ENCODE peak calls at places on chromosome 21, in four cellular contexts. H is prostate gland, R is H1, J is stomach. S is an unnamed sample.

GRCh38 chr21:43684424-43684823 is 25.1 kb downstream of the RRP1B start:
- DNase-seq in H (no peak), J (no peak), R (no peak), S (no peak)

GRCh38 chr21:44742418-44743153 is 31.2 kb upstream of the TSPEAR start:
- DNase-seq in R (no peak), J (no peak), H (no peak), S (no peak)

GRCh38 chr21:14712121-14712520 is 166.0 kb upstream of the SAMSN1 start:
- DNase-seq in R (no peak), J (no peak), H (no peak), S (no peak)

GRCh38 chr21:15080504-15080903 is 15.7 kb upstream of the NRIP1 start:
- DNase-seq in H (no peak), R (no peak), J (no peak), S (no peak)

GRCh38 chr21:43884012-43884860 is 19.2 kb downstream of the AGPAT3 start:
- DNase-seq in H (no peak), R (no peak), J (peak), S (peak)

GRCh38 chr21:43333301-43334062 is 93.4 kb downstream of the SIK1 start:
- DNase-seq in R (no peak), J (peak), H (peak), S (no peak)

GRCh38 chr21:43188181-43188580 is 19.4 kb downstream of the CRYAA start:
- DNase-seq in H (no peak), R (no peak), J (no peak), S (no peak)

GRCh38 chr21:33961061-33961460 is 45.5 kb upstream of the ATP5PO start:
- DNase-seq in R (no peak), J (no peak), H (no peak), S (no peak)

GRCh38 chr21:43325968-43326367 is 101.0 kb downstream of the SIK1 start:
- DNase-seq in R (no peak), J (no peak), H (no peak), S (no peak)

DNA sequence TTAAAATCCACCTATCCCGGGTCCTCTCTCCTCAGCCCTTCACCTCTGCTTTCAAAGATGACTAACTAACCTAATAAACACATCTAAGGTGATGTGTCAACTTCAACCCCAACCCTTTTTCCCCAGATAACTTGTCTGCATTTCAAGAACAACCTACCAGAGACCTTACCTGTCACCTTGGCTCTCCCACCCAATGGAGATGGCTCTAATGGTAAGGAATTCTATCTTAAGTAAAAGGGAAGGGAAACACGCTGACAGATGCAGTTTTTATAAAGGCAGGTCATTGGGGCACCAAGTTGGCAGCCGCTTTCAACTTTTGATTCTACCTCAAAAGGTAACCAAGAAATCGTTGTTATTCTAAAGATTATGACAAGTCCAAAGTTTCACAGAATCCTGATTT is 37.6 kb downstream of the MRPL39 start:
- DNase-seq in R (no peak), H (no peak), J (no peak), S (no peak)
- TF ChIP-seq POLR2AphosphoS5 in R (no peak), H (no peak), J (no peak), S (peak)

GRCh38 chr21:32329776-32330175 is 31.1 kb downstream of the MRAP start:
- DNase-seq in R (no peak), J (no peak), H (no peak), S (no peak)

GRCh38 chr21:32330784-32331311 is 32.2 kb downstream of the MRAP start:
- DNase-seq in H (no peak), J (no peak), R (no peak), S (no peak)

GRCh38 chr21:32331444-32332305 is 33.0 kb downstream of the MRAP start:
- DNase-seq in J (no peak), H (no peak), R (no peak), S (no peak)

GRCh38 chr21:32328595-32328994 is 29.9 kb downstream of the MRAP start:
- DNase-seq in H (no peak), J (no peak), R (no peak), S (no peak)

GRCh38 chr21:32329331-32329730 is 30.7 kb downstream of the MRAP start:
- DNase-seq in J (no peak), R (no peak), H (no peak), S (no peak)
- TF ChIP-seq POLR2AphosphoS5 in J (peak), R (no peak), H (no peak), S (no peak)

GRCh38 chr21:45980697-45981096 is 873 bp upstream of the COL6A1 start:
- DNase-seq in H (no peak), R (no peak), J (no peak), S (no peak)

GRCh38 chr21:45982256-45982757 is 737 bp downstream of the COL6A1 start:
- DNase-seq in R (peak), H (no peak), J (no peak), S (peak)

GRCh38 chr21:45981641-45982255 is at the start of gene COL6A1:
- DNase-seq in H (peak), J (peak), R (peak), S (peak)

GRCh38 chr21:45980271-45980670 is 1.3 kb upstream of the COL6A1 start:
- DNase-seq in H (no peak), R (no peak), J (no peak), S (no peak)

DNA sequence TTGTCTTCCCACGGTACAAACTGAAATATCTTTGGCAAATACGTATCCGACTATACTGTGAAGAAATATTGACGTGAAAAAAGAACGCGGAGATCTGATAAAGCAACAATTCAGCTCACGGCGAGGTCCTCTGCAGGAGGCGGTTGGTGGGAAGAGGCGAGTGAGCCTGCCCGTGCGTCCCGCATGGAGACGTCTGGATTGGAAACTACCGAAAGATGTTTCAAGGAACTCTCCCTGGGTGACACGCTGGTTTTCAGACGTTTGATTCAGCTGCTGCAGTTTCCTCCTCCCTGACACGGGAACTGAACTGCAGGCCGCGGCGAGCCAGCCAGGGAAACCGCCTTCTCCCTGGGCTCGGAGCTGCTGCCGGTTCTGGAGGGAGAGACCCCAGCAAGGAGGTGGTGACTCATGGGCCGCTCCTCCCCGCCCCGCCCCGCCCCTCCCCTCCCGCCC is 390 bp upstream of the COL6A1 start:
- DNase-seq in H (peak), J (peak), R (peak), S (peak)
- TF ChIP-seq POLR2AphosphoS5 in H (peak), J (peak), R (no peak), S (no peak)

DNA sequence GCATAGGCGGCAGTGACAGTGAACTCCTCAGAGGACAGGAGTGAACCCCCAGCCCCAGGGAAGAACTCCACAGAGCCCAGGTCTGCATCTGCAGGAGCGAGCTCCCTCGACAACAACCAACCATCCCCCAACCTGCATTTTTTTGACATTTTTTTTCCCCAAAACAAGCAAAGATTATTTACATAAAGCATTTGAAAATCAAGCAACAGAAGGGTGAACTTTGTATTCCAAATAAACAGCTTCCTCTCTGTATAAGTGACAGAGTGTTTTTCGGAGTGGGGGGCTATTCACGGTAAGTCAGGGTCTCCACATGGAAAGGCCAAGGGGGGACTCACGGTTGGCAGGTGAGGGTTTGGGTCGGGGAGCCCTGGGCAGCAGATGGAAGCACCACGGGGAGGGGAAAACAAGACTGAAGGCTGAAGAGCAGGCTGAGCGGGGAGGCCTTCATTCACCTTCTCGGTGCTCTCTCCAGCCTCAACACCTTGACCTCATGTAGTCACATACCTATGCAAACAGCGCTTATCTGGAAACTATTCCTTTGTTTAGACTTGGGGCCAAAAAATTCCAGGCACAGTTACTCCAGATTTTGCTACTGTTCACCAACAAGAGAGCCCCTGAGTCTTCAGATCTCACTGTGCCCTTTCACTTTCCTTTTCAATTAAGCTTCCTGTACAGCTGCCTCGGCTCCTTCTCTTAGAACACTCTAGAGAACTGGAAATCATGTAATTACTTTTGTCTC is 27.6 kb downstream of the C2CD2 start:
- DNase-seq in R (no peak), H (peak), J (peak), S (no peak)
- TF ChIP-seq POLR2AphosphoS5 in R (no peak), H (peak), J (peak), S (no peak)

DNA sequence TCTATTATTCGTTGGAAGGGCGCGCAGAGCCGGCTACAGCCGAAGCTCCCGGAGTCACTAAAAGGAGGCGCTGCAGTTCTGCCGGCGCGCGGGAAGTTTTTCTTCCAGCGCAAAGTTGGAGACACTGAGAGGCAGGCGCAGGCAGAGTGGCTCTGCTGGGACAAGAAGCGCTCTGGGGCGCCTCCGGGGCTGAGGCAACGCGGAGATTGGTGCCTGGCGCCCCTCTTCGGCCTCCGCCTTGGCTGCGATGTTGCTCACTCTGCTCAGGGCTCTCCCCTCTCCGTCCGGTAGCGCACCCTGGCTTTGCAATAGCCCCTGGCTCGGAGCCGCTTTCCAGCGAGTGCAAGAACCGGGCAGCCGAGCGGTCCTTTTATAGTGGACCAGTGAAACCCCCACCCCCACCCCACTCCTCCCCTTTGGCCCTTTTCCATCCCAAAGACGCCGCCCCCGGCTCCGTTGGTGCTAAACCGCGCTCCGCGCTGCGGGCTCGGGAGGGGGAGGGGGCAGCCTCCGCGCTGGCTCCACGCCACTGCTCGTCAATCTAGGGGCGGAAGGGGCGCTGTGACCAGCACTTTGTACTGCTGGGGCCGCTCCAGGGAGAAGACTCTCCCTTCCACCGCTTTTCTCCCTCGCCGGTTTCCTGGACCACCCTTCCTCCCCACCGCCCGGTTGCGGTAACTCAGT is at the start of gene ADAMTS1:
- DNase-seq in J (peak), H (peak), R (peak), S (no peak)
- TF ChIP-seq POLR2AphosphoS5 in J (peak), H (peak), R (peak), S (no peak)

GRCh38 chr21:38948981-38949380 is 143.3 kb downstream of the ETS2 start:
- DNase-seq in R (no peak), J (no peak), H (no peak), S (no peak)
- TF ChIP-seq POLR2AphosphoS5 in R (no peak), J (no peak), H (no peak), S (no peak)

GRCh38 chr21:28636988-28637691 is 355.5 kb downstream of the LTN1 start:
- DNase-seq in J (no peak), R (no peak), H (no peak), S (no peak)
- TF ChIP-seq POLR2AphosphoS5 in J (peak), R (no peak), H (no peak), S (no peak)

GRCh38 chr21:35651166-35651565 is 409.2 kb downstream of the SETD4 start:
- DNase-seq in H (no peak), J (no peak), R (no peak), S (no peak)

GRCh38 chr21:35652196-35652595 is 408.1 kb downstream of the SETD4 start:
- DNase-seq in J (no peak), R (no peak), H (no peak), S (no peak)

GRCh38 chr21:35648512-35648911 is 411.8 kb downstream of the SETD4 start:
- DNase-seq in H (peak), R (no peak), J (peak), S (no peak)

GRCh38 chr21:35649186-35649585 is 411.1 kb downstream of the SETD4 start:
- DNase-seq in R (no peak), H (no peak), J (no peak), S (no peak)

DNA sequence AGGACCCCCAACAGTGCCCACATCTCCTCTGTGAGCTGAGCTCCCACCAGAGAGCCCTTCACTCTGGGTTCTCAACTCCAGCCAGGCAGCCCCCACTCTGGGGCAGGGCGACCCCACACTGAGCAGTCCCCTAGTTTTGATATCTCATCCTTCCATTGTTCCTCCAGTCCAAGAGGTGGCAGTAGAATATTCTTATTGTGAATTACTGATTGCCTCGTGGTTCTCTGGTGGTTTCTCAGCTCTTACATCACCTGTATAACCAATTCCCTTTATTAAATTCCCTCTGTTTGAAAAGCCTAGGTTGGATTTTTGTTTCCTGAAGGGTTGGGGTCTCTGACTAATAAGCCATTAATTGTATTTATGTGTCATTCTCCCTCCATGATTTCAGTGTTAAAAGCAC is 407.5 kb downstream of the SETD4 start:
- DNase-seq in H (no peak), J (no peak), R (no peak), S (no peak)
- TF ChIP-seq POLR2AphosphoS5 in H (no peak), J (no peak), R (no peak), S (no peak)

S was measured in GM12891.